ENCODE peak calls at places on chromosome 1, in ten cellular contexts. K, Y, Q, V, A, D, N, F, Z and E are unnamed samples.

GRCh38 chr1:166999090-166999489 is 10.0 kb downstream of the MAEL start:
- DNase-seq in Q (no peak), D (no peak), Z (no peak), F (no peak), V (no peak), K (no peak), A (no peak), Y (no peak), N (no peak), E (no peak)

GRCh38 chr1:5108740-5109139 is 454.3 kb downstream of the AJAP1 start:
- DNase-seq in V (no peak), D (no peak), N (no peak), K (no peak), Y (no peak), Q (no peak), Z (no peak), A (no peak), F (no peak), E (no peak)

GRCh38 chr1:66374561-66375111 is 159.3 kb upstream of the SGIP1 start:
- DNase-seq in Y (no peak), K (peak), V (no peak), D (no peak), N (no peak), Q (no peak), A (no peak), Z (no peak), F (peak), E (no peak)

GRCh38 chr1:32899586-32900296 is 1.4 kb downstream of the TMEM54 start:
- DNase-seq in K (no peak), Q (no peak), F (no peak), V (no peak), A (peak), Y (no peak), D (no peak), Z (peak), N (no peak), E (no peak)

GRCh38 chr1:78286686-78287085 is 204.1 kb upstream of the PTGFR start:
- DNase-seq in Y (no peak), A (no peak), F (no peak), K (peak), N (no peak), D (no peak), Q (no peak), V (no peak), Z (no peak), E (no peak)

GRCh38 chr1:155173478-155174333 is at the start of gene TRIM46:
- DNase-seq in N (peak), A (peak), K (peak), Z (no peak), F (peak), V (no peak), Y (no peak), D (peak), Q (no peak), E (no peak)

GRCh38 chr1:24970399-24970753 is 40.3 kb upstream of the RUNX3 start:
- DNase-seq in Z (no peak), N (no peak), A (no peak), D (no peak), F (no peak), K (peak), V (no peak), Y (no peak), Q (no peak), E (no peak)

GRCh38 chr1:208809876-208810275 is 565.7 kb upstream of the PLXNA2 start:
- DNase-seq in K (no peak), A (no peak), Y (no peak), V (no peak), Q (no peak), D (no peak), Z (no peak), F (no peak), N (no peak), E (no peak)

GRCh38 chr1:12542138-12542465 is 75.9 kb downstream of the DHRS3 start:
- DNase-seq in F (no peak), Q (no peak), V (no peak), D (no peak), Y (no peak), N (no peak), Z (no peak), K (no peak), A (no peak), E (no peak)

GRCh38 chr1:163744488-163744887 is 422.7 kb downstream of the NUF2 start:
- DNase-seq in Y (no peak), D (no peak), Z (no peak), V (no peak), A (no peak), F (no peak), N (no peak), K (no peak), Q (no peak), E (no peak)

GRCh38 chr1:18903313-18903671 is 937 bp upstream of the ALDH4A1 start:
- DNase-seq in Z (no peak), Y (no peak), K (no peak), D (no peak), V (no peak), F (no peak), A (no peak), Q (no peak), N (no peak), E (no peak)

DNA sequence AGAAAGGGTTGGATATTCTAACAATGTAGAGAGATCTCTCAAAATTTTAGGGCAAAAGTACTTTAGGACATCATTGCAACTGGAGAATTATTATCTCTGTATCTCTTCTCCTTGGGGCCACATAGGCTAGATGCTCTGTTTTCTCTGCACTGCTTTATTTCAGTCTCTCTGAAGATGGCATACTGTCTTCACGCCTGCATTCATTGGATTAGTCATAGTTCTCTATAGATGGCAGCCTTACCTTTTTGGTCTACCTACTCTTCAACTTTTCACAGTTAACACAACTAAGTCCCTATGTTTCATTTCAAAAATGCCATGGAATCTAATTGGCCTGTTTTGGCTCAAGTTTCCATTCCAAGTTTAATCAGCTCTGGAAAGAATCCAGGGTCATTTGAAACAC is 1623.3 kb upstream of the B3GALT2 start:
- DNase-seq in K (no peak), Z (no peak), D (no peak), Y (no peak), N (no peak), Q (no peak), V (no peak), F (no peak), A (no peak), E (no peak)
- TF ChIP-seq CTCF in K (no peak), Z (no peak), D (no peak), Y (no peak), N (no peak), Q (no peak), V (no peak), F (peak), A (no peak), E (no peak)

GRCh38 chr1:59230622-59231021 is 66.3 kb upstream of the FGGY start:
- DNase-seq in V (no peak), N (peak), Z (no peak), D (no peak), A (no peak), K (no peak), F (no peak), Y (no peak), Q (no peak), E (no peak)

GRCh38 chr1:59232209-59232608 is 64.7 kb upstream of the FGGY start:
- DNase-seq in N (no peak), Y (no peak), A (peak), F (no peak), V (no peak), D (peak), Q (no peak), Z (no peak), K (peak), E (no peak)

GRCh38 chr1:59225594-59225993 is 71.3 kb upstream of the FGGY start:
- DNase-seq in Q (no peak), Z (no peak), Y (no peak), A (no peak), D (no peak), V (no peak), N (no peak), K (no peak), F (no peak), E (no peak)

GRCh38 chr1:59233444-59233843 is 63.5 kb upstream of the FGGY start:
- DNase-seq in Z (no peak), F (no peak), K (no peak), N (no peak), Y (no peak), V (no peak), A (no peak), D (no peak), Q (no peak), E (no peak)

DNA sequence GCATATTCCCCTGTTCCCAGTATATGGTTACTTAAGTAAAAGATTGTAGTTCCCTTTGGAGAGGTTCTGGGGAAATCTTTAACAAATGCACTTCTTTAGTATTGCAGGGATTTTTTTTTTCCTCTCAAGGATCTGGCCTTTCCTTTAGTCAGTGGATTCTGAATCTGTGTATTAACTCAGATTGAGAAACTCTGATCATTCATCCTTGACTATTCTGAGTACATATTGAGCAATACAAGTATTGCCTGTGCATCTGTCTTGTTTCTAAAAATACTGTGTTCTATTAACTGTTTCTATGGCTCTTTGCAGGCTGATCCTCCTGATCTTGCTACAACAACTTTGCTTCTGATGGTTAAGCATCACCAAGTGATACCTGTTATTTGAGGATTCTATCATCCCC is 67.8 kb upstream of the FGGY start:
- DNase-seq in D (no peak), A (no peak), K (peak), Z (no peak), Q (no peak), N (no peak), V (no peak), Y (no peak), F (no peak), E (no peak)
- TF ChIP-seq CTCF in D (no peak), A (no peak), K (no peak), Z (no peak), Q (no peak), N (no peak), V (no peak), Y (no peak), F (no peak), E (no peak)

DNA sequence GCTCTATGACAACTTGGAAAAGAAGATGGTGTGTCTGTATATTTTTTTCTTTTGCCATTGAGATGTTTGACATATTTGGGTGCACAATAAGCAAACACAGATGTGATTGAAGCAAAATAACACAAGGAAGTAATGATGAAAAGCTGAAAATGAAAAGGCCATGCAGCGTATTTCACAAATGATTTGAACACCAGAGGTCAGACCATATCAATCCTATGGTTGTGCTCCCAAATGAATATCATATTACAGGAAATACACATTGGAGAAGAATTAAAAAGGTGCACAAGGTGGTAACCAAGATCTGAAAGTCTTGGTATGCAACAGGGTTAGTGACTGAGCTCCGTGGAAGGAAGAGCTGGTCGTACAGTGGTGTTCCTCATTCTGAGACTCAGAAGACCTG is 463.4 kb downstream of the LMO4 start:
- DNase-seq in K (no peak), D (no peak), N (no peak), Y (no peak), A (no peak), V (no peak), Q (no peak), Z (no peak), F (no peak), E (no peak)
- TF ChIP-seq CTCF in K (no peak), D (no peak), N (peak), Y (no peak), A (no peak), V (no peak), Q (no peak), Z (no peak), F (no peak), E (no peak)

GRCh38 chr1:1550591-1551432 is 10.4 kb upstream of the TMEM240 start:
- DNase-seq in V (no peak), N (peak), D (no peak), Z (no peak), K (peak), Y (no peak), A (no peak), F (no peak), Q (no peak), E (no peak)
- TF ChIP-seq CTCF in V (no peak), N (peak), D (no peak), Z (no peak), K (peak), Y (peak), A (peak), F (no peak), Q (peak), E (peak)

GRCh38 chr1:152777510-152778137 is 2.7 kb downstream of the LCE1F start:
- DNase-seq in D (no peak), Z (no peak), Y (no peak), F (no peak), V (peak), Q (no peak), A (no peak), K (no peak), N (peak), E (no peak)

GRCh38 chr1:152770411-152770810 is 4.5 kb upstream of the LCE1F start:
- DNase-seq in Y (no peak), F (no peak), Q (no peak), A (no peak), V (no peak), D (no peak), N (no peak), K (no peak), Z (no peak), E (no peak)

GRCh38 chr1:152768847-152769533 is 6.0 kb upstream of the LCE1F start:
- DNase-seq in F (no peak), Y (no peak), V (no peak), N (no peak), Q (no peak), D (no peak), K (peak), Z (no peak), A (no peak), E (no peak)

GRCh38 chr1:152776361-152776760 is 1.4 kb downstream of the LCE1F start:
- DNase-seq in Q (no peak), D (no peak), A (no peak), F (no peak), Y (no peak), K (no peak), Z (no peak), V (no peak), N (no peak), E (no peak)

DNA sequence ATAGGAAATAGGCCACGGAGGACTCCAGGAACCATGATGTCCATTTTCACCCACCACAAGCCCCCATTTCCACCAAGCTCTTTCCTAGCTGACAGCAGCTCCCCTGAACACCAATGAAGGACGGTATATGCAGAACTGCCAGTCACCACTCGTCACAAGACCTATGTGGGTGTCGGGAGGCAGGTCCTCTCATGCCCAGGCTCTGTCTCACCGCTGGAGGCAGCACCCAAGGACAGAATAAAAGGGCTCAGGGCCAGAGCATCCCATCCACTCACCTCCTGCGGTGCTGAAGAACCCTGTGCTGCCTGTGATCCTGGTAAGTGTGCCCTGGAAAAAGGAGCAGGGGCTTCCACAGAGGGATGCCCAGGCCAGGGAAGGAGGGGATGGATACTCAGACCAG is at the start of gene LCE1F:
- DNase-seq in N (no peak), K (no peak), D (no peak), V (no peak), F (no peak), Y (no peak), Q (no peak), A (no peak), Z (no peak), E (no peak)
- TF ChIP-seq CTCF in N (no peak), K (no peak), D (no peak), V (no peak), F (no peak), Y (no peak), Q (no peak), A (no peak), Z (no peak), E (no peak)

GRCh38 chr1:110283677-110284076 is 55.5 kb upstream of the RBM15 start:
- DNase-seq in A (no peak), D (no peak), K (no peak), Z (no peak), V (no peak), Q (no peak), F (no peak), N (no peak), Y (no peak), E (no peak)
- TF ChIP-seq CTCF in A (no peak), D (no peak), K (no peak), Z (no peak), V (no peak), Q (no peak), F (no peak), N (no peak), Y (no peak), E (no peak)

GRCh38 chr1:16613185-16614147 is at the start of gene NBPF1:
- DNase-seq in A (peak), D (peak), Z (peak), Q (peak), Y (peak), V (peak), K (peak), N (peak), F (peak), E (peak)
- TF ChIP-seq CTCF in A (no peak), D (no peak), Z (no peak), Q (peak), Y (no peak), V (no peak), K (no peak), N (peak), F (peak), E (no peak)

DNA sequence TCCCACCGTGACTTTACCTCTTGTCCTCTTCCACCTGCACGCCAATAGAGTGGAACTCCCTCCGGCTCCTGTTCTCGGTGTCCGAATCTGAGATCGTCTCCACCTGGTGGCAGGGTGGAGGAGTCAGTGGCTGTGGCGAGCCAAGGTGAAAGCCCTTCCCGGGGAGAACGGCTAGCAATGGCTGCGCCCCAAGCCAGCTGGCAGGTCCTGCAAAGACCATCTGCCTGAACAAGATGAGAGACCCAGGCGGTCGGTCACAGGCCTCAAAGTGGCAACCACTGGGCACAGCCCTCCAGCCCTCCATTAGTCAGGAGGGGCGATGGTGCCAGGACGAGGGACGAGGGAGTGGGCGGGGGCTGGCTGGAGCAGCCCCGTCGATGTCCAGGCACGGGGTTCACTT is 25.4 kb upstream of the SMIM12 start:
- DNase-seq in N (no peak), K (no peak), V (no peak), F (no peak), Z (no peak), Q (no peak), A (no peak), Y (no peak), D (no peak), E (no peak)
- TF ChIP-seq CTCF in N (no peak), K (no peak), V (peak), F (no peak), Z (no peak), Q (peak), A (no peak), Y (no peak), D (no peak), E (no peak)